ENCODE peak calls at places on chromosomes 5 and 9, in four cellular contexts. D is hepatocyte, A is kidney, C is tibial artery. R is an unnamed sample. For H3K4me1, the result is how much of the 10 kb centered on the place peaks cover.

GRCh38 chr5:172870807-172871431 is 36.9 kb downstream of the ERGIC1 start:
- DNase-seq in A (no peak), C (no peak), D (no peak), R (peak)

GRCh38 chr5:168015506-168015905 is 275.9 kb upstream of the WWC1 start:
- DNase-seq in C (no peak), D (no peak), A (no peak), R (no peak)

GRCh38 chr9:132896906-132897305 is 18.2 kb downstream of the SPACA9 start:
- DNase-seq in C (no peak), A (no peak), D (no peak), R (no peak)

GRCh38 chr9:5389109-5389732 is 48.5 kb downstream of the PLGRKT start:
- DNase-seq in C (no peak), D (no peak), A (no peak), R (no peak)

GRCh38 chr9:25472681-25473080 is 205.6 kb downstream of the TUSC1 start:
- DNase-seq in C (no peak), A (no peak), D (no peak), R (no peak)

GRCh38 chr9:86075132-86075807 is 24.1 kb downstream of the GOLM1 start:
- DNase-seq in D (no peak), C (no peak), A (no peak), R (no peak)

GRCh38 chr9:133505901-133506652 is 18.7 kb downstream of the MYMK start:
- DNase-seq in D (no peak), A (peak), C (peak), R (no peak)

GRCh38 chr9:113701741-113702422 is 174.2 kb upstream of the ZNF618 start:
- DNase-seq in A (no peak), C (no peak), D (no peak), R (no peak)

GRCh38 chr5:144941-145340 is 46.4 kb upstream of the LRRC14B start:
- DNase-seq in D (no peak), C (no peak), A (peak), R (no peak)

GRCh38 chr5:117143381-117143780 is 568.8 kb upstream of the SEMA6A start:
- DNase-seq in C (no peak), A (no peak), D (no peak), R (no peak)

GRCh38 chr9:4272141-4272540 is 27.7 kb downstream of the GLIS3 start:
- DNase-seq in D (no peak), A (no peak), C (no peak), R (no peak)

GRCh38 chr5:128109138-128109537 is 25.6 kb downstream of the SLC12A2 start:
- DNase-seq in C (no peak), D (no peak), A (no peak), R (no peak)

GRCh38 chr5:159262472-159262858 is 625 bp upstream of the UBLCP1 start:
- DNase-seq in C (no peak), D (no peak), A (no peak), R (no peak)

GRCh38 chr5:71932131-71932635 is 175.1 kb upstream of the MAP1B start:
- DNase-seq in A (no peak), C (peak), D (peak), R (no peak)

GRCh38 chr5:176738851-176739250 is 71.5 kb upstream of the UNC5A start:
- DNase-seq in D (no peak), A (no peak), C (no peak), R (peak)

DNA sequence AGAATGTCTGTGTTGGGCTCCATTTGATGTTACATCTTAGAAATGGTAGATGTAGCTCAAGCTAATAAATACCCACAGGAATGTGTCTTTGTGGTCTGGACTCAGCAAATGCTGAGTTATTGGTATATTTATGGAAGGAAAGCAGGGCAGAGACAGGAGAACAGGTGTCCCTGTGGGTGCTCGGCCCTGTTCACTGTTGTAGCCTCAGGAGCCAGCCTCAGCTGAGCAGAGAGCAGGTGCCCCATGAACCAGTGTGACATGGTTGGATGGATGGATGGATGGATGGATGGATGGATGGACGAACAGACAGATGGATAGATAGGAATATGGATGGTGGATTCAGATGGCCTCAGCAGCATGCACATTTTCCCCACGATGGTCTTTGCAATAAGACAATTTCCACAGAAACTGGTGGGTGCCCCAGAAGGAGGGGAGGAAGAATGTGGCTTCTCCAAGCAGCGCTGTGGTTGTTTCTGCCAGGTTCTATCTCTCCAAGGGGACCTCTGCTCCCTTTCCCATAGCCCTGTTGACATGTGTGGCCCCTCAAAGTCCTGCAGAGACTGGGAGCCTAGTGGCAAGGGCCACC is 8.2 kb upstream of the IRF1 start:
- DNase-seq in C (no peak), A (no peak), D (peak), R (no peak)
- H3K4me1 ChIP-seq in C (under half), A (under half), D (under half), R (under half)

GRCh38 chr5:93163010-93163663 is 417.9 kb downstream of the NR2F1-AS1 start:
- DNase-seq in A (no peak), D (no peak), C (no peak), R (no peak)

GRCh38 chr5:93162201-93162654 is 418.8 kb downstream of the NR2F1-AS1 start:
- DNase-seq in C (no peak), A (no peak), D (no peak), R (no peak)

GRCh38 chr5:93164690-93165089 is 416.3 kb downstream of the NR2F1-AS1 start:
- DNase-seq in A (no peak), C (no peak), D (no peak), R (no peak)

GRCh38 chr5:93165559-93165958 is 415.5 kb downstream of the NR2F1-AS1 start:
- DNase-seq in D (no peak), C (no peak), A (no peak), R (no peak)
- H3K27ac ChIP-seq in D (no peak), C (no peak), A (no peak), R (no peak)

DNA sequence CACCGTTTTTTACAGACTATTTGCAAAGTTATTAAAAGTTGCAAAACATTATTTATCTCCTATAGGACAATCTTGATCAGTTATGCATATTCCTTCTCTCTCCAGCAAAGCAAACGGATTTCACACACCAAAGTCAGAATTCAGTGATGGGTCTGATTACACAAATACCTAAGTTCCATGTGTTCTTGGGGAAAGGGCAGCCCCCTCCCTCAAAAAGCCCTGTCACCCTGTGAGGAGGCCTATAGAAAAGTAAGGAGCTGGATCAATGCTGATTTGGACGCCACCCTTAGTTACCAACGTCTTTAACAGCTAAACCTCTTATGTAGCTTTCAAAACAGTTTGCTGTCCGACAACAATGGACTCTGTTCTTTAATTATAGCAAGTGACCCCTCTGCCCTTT is 6.4 kb downstream of the ZNF608 start:
- DNase-seq in D (no peak), C (no peak), A (no peak), R (no peak)
- H3K4me3 ChIP-seq in D (no peak), C (no peak), A (peak), R (peak)

GRCh38 chr5:125703616-125704015 is 719.6 kb upstream of the GRAMD2B start:
- DNase-seq in C (no peak), D (no peak), A (no peak), R (no peak)

GRCh38 chr5:125696762-125697161 is 726.4 kb upstream of the GRAMD2B start:
- DNase-seq in D (peak), C (no peak), A (no peak), R (no peak)

GRCh38 chr5:125698420-125698819 is 724.8 kb upstream of the GRAMD2B start:
- DNase-seq in D (no peak), C (no peak), A (no peak), R (no peak)

GRCh38 chr5:125699860-125700259 is 723.3 kb upstream of the GRAMD2B start:
- DNase-seq in A (no peak), D (no peak), C (no peak), R (no peak)

GRCh38 chr5:125700380-125700856 is 722.8 kb upstream of the GRAMD2B start:
- DNase-seq in D (peak), A (no peak), C (no peak), R (no peak)
- H3K4me1 ChIP-seq in D (under half), A (under half), C (under half), R (under half)

DNA sequence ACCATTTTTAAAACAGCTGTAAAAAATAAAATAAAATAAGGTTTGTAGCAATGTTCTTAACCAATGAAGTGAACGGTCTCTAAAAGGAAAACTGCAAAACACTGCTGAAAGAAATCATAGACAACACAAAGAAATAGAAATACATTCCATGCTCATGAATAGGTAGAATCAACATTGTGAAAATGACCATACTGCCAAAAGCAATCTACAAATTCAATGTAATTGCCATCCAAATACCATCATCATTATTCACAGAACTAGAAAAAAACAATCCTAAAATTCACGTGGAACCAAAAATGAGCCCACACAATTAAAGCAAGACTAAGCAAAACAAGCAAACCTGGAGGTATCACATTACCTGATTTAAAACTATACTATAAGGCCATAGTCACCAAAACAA is 67.6 kb upstream of the RGMB start:
- DNase-seq in C (no peak), A (no peak), D (no peak), R (no peak)
- H3K27ac ChIP-seq in C (no peak), A (no peak), D (no peak), R (no peak)

GRCh38 chr9:79633558-79633957 is 61.8 kb downstream of the TLE4 start:
- DNase-seq in A (no peak), C (no peak), D (no peak), R (no peak)
- H3K4me3 ChIP-seq in A (no peak), C (no peak), D (no peak), R (no peak)

DNA sequence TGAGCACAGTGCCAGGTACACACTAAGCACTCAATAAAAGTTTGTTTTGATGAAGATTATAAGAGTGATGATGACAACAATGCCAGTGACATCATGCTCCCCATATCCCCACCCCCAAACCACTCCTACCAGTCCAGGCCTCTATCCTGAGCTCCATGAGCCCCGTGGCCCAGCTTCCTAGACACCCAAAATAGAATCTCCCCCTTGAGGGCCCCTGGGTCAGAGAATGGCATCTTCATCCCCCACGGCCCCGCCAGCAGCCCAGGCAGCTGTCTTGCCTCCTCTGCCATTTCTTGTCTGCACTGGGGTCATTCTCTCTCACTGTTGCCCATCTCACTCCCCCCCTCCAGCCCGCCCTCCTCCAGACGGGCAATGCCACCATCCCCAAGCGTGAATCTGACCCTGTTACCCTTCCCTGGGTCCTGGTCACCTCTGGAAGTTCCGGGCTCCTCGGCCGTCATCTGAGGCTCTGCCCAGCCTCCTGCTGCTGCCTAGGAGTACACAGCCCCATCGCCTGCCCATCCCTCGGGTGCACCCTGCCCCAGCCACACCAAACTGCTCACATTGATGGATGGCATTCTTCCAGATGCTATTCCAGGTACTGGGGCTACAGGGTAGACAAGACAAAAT is 76.8 kb upstream of the LMX1B start:
- DNase-seq in C (no peak), A (peak), D (no peak), R (peak)
- H3K4me1 ChIP-seq in C (under half), A (under half), D (under half), R (under half)

GRCh38 chr9:124497441-124497840 is 9.8 kb downstream of the NR5A1 start:
- DNase-seq in D (no peak), A (peak), C (no peak), R (no peak)
- H3K27ac ChIP-seq in D (no peak), A (no peak), C (no peak), R (no peak)

GRCh38 chr9:101737705-101738565 is 512 bp downstream of the GRIN3A start:
- DNase-seq in A (peak), D (peak), C (no peak), R (peak)
- H3K4me3 ChIP-seq in A (peak), D (peak), C (peak), R (peak)

DNA sequence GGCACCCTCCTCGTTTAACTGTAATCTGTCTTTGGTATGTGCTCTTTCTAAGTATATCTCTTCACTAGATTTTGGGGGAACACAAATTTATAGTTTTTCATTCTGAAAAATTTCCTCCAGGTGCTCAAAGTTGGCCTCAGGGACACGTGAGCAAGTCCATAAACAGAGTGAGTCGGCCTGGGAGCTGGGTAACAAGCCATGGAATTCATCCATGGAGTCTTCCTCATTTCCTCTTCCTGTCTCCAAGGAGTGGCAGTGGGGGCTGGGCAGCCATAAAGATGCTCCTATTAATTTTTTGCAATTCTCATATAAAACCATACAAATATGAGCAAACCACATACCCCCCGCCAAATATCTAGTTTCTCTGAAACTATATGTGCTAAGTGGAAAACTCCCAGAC is 136.6 kb upstream of the OTULINL start:
- DNase-seq in D (no peak), C (no peak), A (no peak), R (no peak)
- H3K4me1 ChIP-seq in D (under half), C (under half), A (under half), R (under half)

R was measured in upper lobe of right lung.